ENCODE peak calls at places on chromosome 20, in ten cellular contexts. Z is heart right ventricle; G is heart left ventricle; N is CD4-positive, alpha-beta memory T cell; X is CD4-positive, CD25-positive, alpha-beta regulatory T cell; R is lower lobe of right lung; P is PC-3; C is mesendoderm; V is fibroblast of lung; K is stomach. A is an unnamed sample. For H3K4me1 and H3K27me3, the result is how much of the 10 kb centered on the place peaks cover.

GRCh38 chr20:34495928-34496327 is 20.3 kb upstream of the DYNLRB1 start:
- DNase-seq in X (no peak), V (no peak), N (no peak), K (no peak), P (no peak), G (no peak), Z (no peak), R (no peak), C (no peak), A (no peak)

GRCh38 chr20:35626386-35627001 is 10.9 kb downstream of the SPAG4 start:
- DNase-seq in K (no peak), G (no peak), X (no peak), P (no peak), C (no peak), Z (no peak), V (no peak), N (no peak), R (no peak), A (peak)

GRCh38 chr20:61168605-61169004 is 83.5 kb upstream of the CDH4 start:
- DNase-seq in C (no peak), V (no peak), Z (no peak), X (no peak), R (no peak), N (no peak), P (no peak), K (no peak), G (no peak), A (no peak)

GRCh38 chr20:35238746-35239145 is 12.3 kb downstream of the MMP24 start:
- DNase-seq in X (no peak), V (no peak), G (no peak), K (no peak), P (no peak), C (no peak), Z (no peak), R (no peak), N (no peak), A (no peak)

GRCh38 chr20:34515484-34516037 is 661 bp upstream of the DYNLRB1 start:
- DNase-seq in K (peak), X (peak), G (peak), Z (no peak), P (peak), R (peak), C (peak), V (peak), N (peak), A (no peak)

GRCh38 chr20:15596220-15596875 is 976.9 kb downstream of the KIF16B start:
- DNase-seq in N (no peak), R (peak), P (no peak), G (no peak), V (no peak), Z (no peak), X (no peak), C (no peak), K (no peak), A (no peak)

GRCh38 chr20:58993332-58994248 is 12.5 kb downstream of the NELFCD start:
- DNase-seq in G (peak), N (no peak), R (no peak), P (peak), Z (no peak), C (no peak), X (no peak), V (no peak), K (no peak), A (peak)

GRCh38 chr20:57713505-57713903 is 3.7 kb upstream of the PMEPA1 start:
- DNase-seq in V (no peak), X (no peak), G (no peak), K (no peak), R (peak), C (no peak), N (no peak), Z (no peak), P (no peak), A (peak)

GRCh38 chr20:11972478-11972877 is 54.8 kb downstream of the BTBD3 start:
- DNase-seq in C (no peak), K (no peak), X (no peak), V (no peak), Z (no peak), G (no peak), R (no peak), N (no peak), P (no peak), A (no peak)

GRCh38 chr20:761418-762381 is 6.6 kb downstream of the SLC52A3 start:
- DNase-seq in C (no peak), N (no peak), K (no peak), V (no peak), P (no peak), X (no peak), G (no peak), R (no peak), Z (no peak), A (no peak)

GRCh38 chr20:57327820-57328219 is 1.8 kb upstream of the SPO11 start:
- DNase-seq in Z (no peak), X (no peak), G (no peak), P (no peak), K (no peak), C (no peak), N (no peak), V (no peak), R (no peak), A (no peak)

GRCh38 chr20:6599876-6600275 is 167.6 kb upstream of the BMP2 start:
- DNase-seq in R (no peak), X (no peak), P (peak), K (no peak), V (peak), C (no peak), G (no peak), Z (no peak), N (no peak), A (no peak)
- H3K4me3 ChIP-seq in R (no peak), X (no peak), P (no peak), K (no peak), V (no peak), C (no peak), G (no peak), Z (no peak), N (no peak), A (no peak)

GRCh38 chr20:21102252-21102609 is 3.9 kb downstream of the LINC00237 start:
- DNase-seq in K (no peak), V (no peak), R (peak), G (no peak), C (peak), P (no peak), Z (no peak), X (peak), N (no peak), A (peak)
- H3K4me1 ChIP-seq in K (under half), V (under half), R (under half), G (under half), C (under half), P (under half), Z (half or more), X (half or more), N (half or more), A (under half)

GRCh38 chr20:21102691-21103311 is 3.4 kb downstream of the LINC00237 start:
- DNase-seq in X (peak), Z (no peak), V (no peak), K (peak), P (no peak), C (peak), R (peak), N (peak), G (peak), A (peak)

GRCh38 chr20:21101453-21102251 is 4.5 kb downstream of the LINC00237 start:
- DNase-seq in V (no peak), C (peak), Z (no peak), K (no peak), G (peak), N (no peak), P (no peak), X (no peak), R (no peak), A (peak)

GRCh38 chr20:21096321-21097043 is 9.7 kb downstream of the LINC00237 start:
- DNase-seq in P (peak), G (no peak), K (no peak), V (no peak), Z (no peak), C (peak), X (no peak), R (no peak), N (no peak), A (peak)

GRCh38 chr20:21100590-21101452 is 5.3 kb downstream of the LINC00237 start:
- DNase-seq in N (peak), C (peak), G (no peak), X (no peak), Z (no peak), P (no peak), V (no peak), K (no peak), R (peak), A (peak)

GRCh38 chr20:21099653-21100589 is 6.2 kb downstream of the LINC00237 start:
- DNase-seq in N (peak), V (no peak), P (no peak), C (peak), G (peak), Z (no peak), R (peak), X (peak), K (peak), A (peak)
- H3K27me3 ChIP-seq in N (half or more), V (half or more), P (under half), C (under half), G (half or more), Z (half or more), R (half or more), X (half or more), K (half or more), A (half or more)

GRCh38 chr20:45016089-45016641 is 49.9 kb downstream of the STK4 start:
- DNase-seq in V (peak), N (no peak), C (no peak), G (no peak), R (no peak), P (no peak), K (no peak), X (no peak), Z (no peak), A (no peak)
- H3K4me3 ChIP-seq in V (no peak), N (no peak), C (no peak), G (no peak), R (no peak), P (no peak), K (no peak), X (no peak), Z (no peak), A (no peak)

DNA sequence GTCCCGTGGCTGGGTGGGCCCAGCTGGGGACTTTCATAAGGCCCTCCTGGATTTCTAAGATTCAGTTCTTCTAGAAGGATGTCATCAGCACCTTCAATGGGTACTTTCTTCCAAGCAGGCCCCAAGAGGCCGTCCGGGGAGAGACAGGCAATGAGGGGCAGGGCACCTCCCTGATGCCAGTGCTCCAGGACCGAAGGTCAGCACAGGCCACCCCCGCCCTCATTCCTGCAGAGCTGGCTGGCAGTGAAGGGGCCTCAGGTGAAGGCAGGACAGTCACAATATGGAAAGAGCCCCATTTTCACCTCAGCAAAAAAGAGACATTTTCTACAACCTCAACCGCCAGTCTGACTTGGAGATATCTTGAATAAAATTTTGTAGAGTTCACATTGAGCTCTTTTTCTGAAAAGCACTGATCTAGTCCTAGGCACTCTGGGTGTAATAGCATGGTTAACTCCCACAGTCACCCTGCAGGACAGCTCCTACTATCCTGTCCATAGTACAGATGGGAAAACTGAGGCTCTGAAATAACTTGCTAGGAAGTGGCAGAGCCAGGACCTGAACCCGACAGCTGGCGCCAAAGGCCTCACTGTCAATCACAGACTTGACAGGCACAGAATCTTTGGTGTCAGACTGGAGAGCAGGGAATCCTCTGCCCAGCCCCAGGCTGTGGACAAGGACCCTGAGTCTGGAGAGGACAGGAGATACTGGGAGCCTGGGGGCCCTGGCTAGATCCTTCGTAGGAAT is 50.3 kb downstream of the RRBP1 start:
- DNase-seq in G (no peak), Z (no peak), V (no peak), K (no peak), P (no peak), X (no peak), C (no peak), N (no peak), R (no peak), A (no peak)
- H3K4me1 ChIP-seq in G (under half), Z (under half), V (under half), K (under half), P (under half), X (under half), C (under half), N (under half), R (under half), A (under half)

GRCh38 chr20:31862157-31862470 is 8.2 kb downstream of the DUSP15 start:
- DNase-seq in Z (no peak), N (no peak), R (no peak), P (no peak), K (no peak), V (no peak), X (no peak), C (no peak), G (no peak), A (no peak)
- H3K27me3 ChIP-seq in Z (under half), N (under half), R (under half), P (under half), K (under half), V (half or more), X (under half), C (under half), G (under half), A (half or more)

DNA sequence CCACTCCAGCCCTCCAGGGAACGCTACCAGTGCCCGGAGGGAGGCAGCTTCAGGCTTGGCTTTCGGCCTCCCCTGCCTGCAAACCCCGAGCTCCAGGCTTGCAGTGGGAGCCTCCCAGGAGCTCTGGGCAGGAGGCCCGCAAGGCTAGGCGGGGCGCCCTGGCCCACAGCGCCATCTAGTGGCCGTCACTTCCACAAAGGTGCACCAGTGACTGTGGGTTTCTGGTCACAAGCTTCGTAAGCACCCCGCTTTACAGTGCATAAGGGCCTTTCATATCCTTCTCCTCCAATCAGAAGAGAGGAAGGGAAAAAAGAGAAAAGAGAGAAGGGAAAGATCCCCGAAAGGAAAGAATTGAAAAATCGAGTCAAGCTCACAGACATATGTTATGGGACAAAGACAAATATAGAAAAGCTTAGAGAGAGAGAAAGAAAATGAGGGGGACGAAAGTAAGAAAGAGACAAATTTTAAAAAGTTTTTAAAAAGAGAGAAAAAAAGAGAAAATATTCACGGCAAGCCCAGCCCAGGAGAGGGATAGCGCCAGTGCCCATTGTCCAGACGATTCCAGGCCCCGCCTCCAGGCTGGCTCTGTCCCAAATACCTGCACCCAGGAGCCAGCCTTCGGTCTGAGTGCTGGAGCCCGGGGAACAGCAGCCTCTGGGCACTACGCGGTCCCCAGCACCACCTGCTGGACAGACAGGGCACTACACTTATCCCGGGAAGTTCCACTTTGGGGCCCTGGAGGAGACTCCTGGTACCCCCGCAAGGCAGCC is 207.1 kb downstream of the PREX1 start:
- DNase-seq in N (peak), K (peak), Z (peak), G (peak), V (peak), R (peak), X (peak), P (peak), C (peak), A (peak)
- H3K4me3 ChIP-seq in N (no peak), K (peak), Z (peak), G (peak), V (peak), R (peak), X (peak), P (peak), C (no peak), A (peak)